ENCODE peak calls at places on chromosome 1, in four cellular contexts. J, P, I and Z are unnamed samples.

GRCh38 chr1:82177190-82177589 is 376.5 kb downstream of the ADGRL2 start:
- DNase-seq in J (no peak), P (no peak), I (no peak), Z (no peak)

GRCh38 chr1:221723018-221723917 is 18.6 kb downstream of the DUSP10 start:
- DNase-seq in J (no peak), P (no peak), I (no peak), Z (no peak)

GRCh38 chr1:241636291-241636690 is 3.9 kb downstream of the CHML start:
- DNase-seq in J (no peak), P (no peak), I (no peak), Z (no peak)

GRCh38 chr1:8351693-8352470 is 34.0 kb downstream of the SLC45A1 start:
- DNase-seq in J (no peak), P (no peak), I (peak; percentile 39), Z (no peak)

GRCh38 chr1:47682786-47683350 is 245.0 kb downstream of the FOXD2 start:
- DNase-seq in J (no peak), P (no peak), I (no peak), Z (no peak)

GRCh38 chr1:28172690-28173150 is 3.8 kb downstream of the PTAFR start:
- DNase-seq in J (no peak), P (no peak), I (no peak), Z (no peak)

GRCh38 chr1:101474039-101474665 is 237.3 kb downstream of the S1PR1 start:
- DNase-seq in J (no peak), P (no peak), I (no peak), Z (no peak)

GRCh38 chr1:92701147-92701546 is 83.8 kb downstream of the EVI5 start:
- DNase-seq in J (no peak), P (no peak), I (no peak), Z (no peak)

GRCh38 chr1:48109390-48110009 is 112.3 kb upstream of the TRABD2B start:
- DNase-seq in J (no peak), P (no peak), I (no peak), Z (peak; percentile 51)

GRCh38 chr1:205448540-205449253 is 7.1 kb downstream of the BLACAT1 start:
- DNase-seq in J (no peak), P (no peak), I (no peak), Z (no peak)

GRCh38 chr1:94713472-94714141 is 106.5 kb upstream of the SLC44A3 start:
- DNase-seq in J (peak; percentile 12), P (no peak), I (peak; percentile 94), Z (no peak)

GRCh38 chr1:50979964-50980363 is 9.9 kb downstream of the CDKN2C start:
- DNase-seq in J (no peak), P (no peak), I (no peak), Z (no peak)

GRCh38 chr1:65995928-65996327 is 203.2 kb downstream of the PDE4B start:
- DNase-seq in J (no peak), P (no peak), I (no peak), Z (no peak)

GRCh38 chr1:36083635-36084501 is at the start of gene TEKT2:
- DNase-seq in J (peak; percentile 37), P (no peak), I (no peak), Z (peak; percentile 79)

GRCh38 chr1:117967472-117967871 is 37.9 kb downstream of the WDR3 start:
- DNase-seq in J (no peak), P (no peak), I (no peak), Z (no peak)

GRCh38 chr1:151520359-151520758 is 9.2 kb downstream of the CGN start:
- DNase-seq in J (no peak), P (no peak), I (no peak), Z (no peak)

GRCh38 chr1:247118946-247119446 is 14.8 kb upstream of the ZNF669 start:
- DNase-seq in J (no peak), P (no peak), I (no peak), Z (peak; percentile 34)